ENCODE peak calls at places on chromosomes 4 and X, in ten cellular contexts. A is type B pancreatic cell, U is GM23338, T is neural crest cell, G is left ventricle myocardium inferior, S is suprapubic skin, Y is right lobe of liver, R is pancreas, L is fibroblast of pulmonary artery, X is OCI-LY7. K is an unnamed sample.

GRCh38 chr4:48947731-48948130 is 38.3 kb upstream of the CWH43 start:
- DNase-seq in A (no peak), U (peak; percentile 37), T (no peak), G (no peak), S (no peak), Y (no peak), R (no peak), L (no peak), X (no peak), K (no peak)

GRCh38 chr4:182807346-182807745 is 109.8 kb downstream of the DCTD start:
- DNase-seq in A (no peak), U (peak; percentile 33), T (peak; percentile 12), G (no peak), S (no peak), Y (no peak), R (no peak), L (no peak), X (no peak), K (peak; percentile 50)

GRCh38 chr4:118994030-118994429 is 105.4 kb downstream of the SYNPO2 start:
- DNase-seq in A (no peak), U (no peak), T (no peak), G (no peak), S (no peak), Y (no peak), R (no peak), L (no peak), X (no peak), K (no peak)

GRCh38 chrX:132831336-132831973 is 127.0 kb downstream of the HS6ST2 start:
- DNase-seq in A (no peak), U (no peak), T (no peak), G (no peak), S (no peak), Y (no peak), R (no peak), L (no peak), X (no peak), K (no peak)

GRCh38 chrX:80011522-80011921 is 3.0 kb upstream of the TBX22 start:
- DNase-seq in A (no peak), U (no peak), T (no peak), G (no peak), S (no peak), Y (no peak), R (no peak), L (no peak), X (no peak), K (no peak)

GRCh38 chr4:155353923-155354540 is 22.7 kb downstream of the MAP9 start:
- DNase-seq in A (no peak), U (peak; percentile 79), T (peak; percentile 66), G (peak; percentile 70), S (peak; percentile 86), Y (peak; percentile 57), R (peak; percentile 58), L (peak; percentile 80), X (peak; percentile 54), K (peak; percentile 82)

GRCh38 chr4:26803462-26803861 is 57.2 kb upstream of the STIM2 start:
- DNase-seq in A (no peak), U (peak; percentile 20), T (no peak), G (no peak), S (no peak), Y (no peak), R (no peak), L (no peak), X (no peak), K (no peak)

GRCh38 chr4:105122334-105122733 is 24.3 kb upstream of the TET2 start:
- DNase-seq in A (no peak), U (peak; percentile 91), T (no peak), G (no peak), S (no peak), Y (no peak), R (no peak), L (peak; percentile 62), X (no peak), K (no peak)

GRCh38 chrX:2819345-2820130 is 9.2 kb upstream of the GYG2 start:
- DNase-seq in A (peak; percentile 48), U (no peak), T (no peak), G (no peak), S (no peak), Y (no peak), R (no peak), L (peak; percentile 48), X (peak; percentile 23), K (no peak)

GRCh38 chrX:70527053-70527452 is 82.4 kb downstream of the DLG3 start:
- DNase-seq in A (no peak), U (no peak), T (no peak), G (no peak), S (no peak), Y (no peak), R (no peak), L (no peak), X (no peak), K (no peak)

GRCh38 chr4:47410271-47410670 is 53.2 kb downstream of the COMMD8 start:
- DNase-seq in A (no peak), U (no peak), T (no peak), G (no peak), S (no peak), Y (no peak), R (no peak), L (no peak), X (no peak), K (no peak)

GRCh38 chrX:53682885-53683555 is 3.5 kb downstream of the HUWE1 start:
- DNase-seq in A (no peak), U (peak; percentile 68), T (peak; percentile 21), G (no peak), S (no peak), Y (no peak), R (no peak), L (peak; percentile 62), X (peak; percentile 65), K (peak; percentile 50)

GRCh38 chr4:181523973-181524372 is 719.2 kb upstream of the TENM3 start:
- DNase-seq in A (no peak), U (no peak), T (no peak), G (no peak), S (no peak), Y (no peak), R (no peak), L (no peak), X (no peak), K (no peak)

GRCh38 chr4:47490550-47490949 is 5.5 kb downstream of the ATP10D start:
- DNase-seq in A (no peak), U (peak; percentile 71), T (no peak), G (no peak), S (no peak), Y (no peak), R (no peak), L (peak; percentile 63), X (peak; percentile 56), K (peak; percentile 27)

GRCh38 chr4:138399041-138399440 is 156.9 kb upstream of the SLC7A11 start:
- DNase-seq in A (no peak), U (no peak), T (no peak), G (no peak), S (no peak), Y (no peak), R (no peak), L (no peak), X (no peak), K (no peak)

GRCh38 chr4:101756181-101756580 is 34.3 kb upstream of the BANK1 start:
- DNase-seq in A (no peak), U (no peak), T (no peak), G (no peak), S (no peak), Y (no peak), R (no peak), L (no peak), X (no peak), K (no peak)

GRCh38 chr4:178453057-178453456 is 1010.8 kb upstream of the AGA start:
- DNase-seq in A (no peak), U (no peak), T (no peak), G (no peak), S (no peak), Y (no peak), R (no peak), L (no peak), X (no peak), K (no peak)
- TF ChIP-seq CTCF in A (no peak), U (no peak), T (no peak), G (no peak), S (no peak), Y (no peak), R (no peak), L (no peak), X (no peak), K (no peak)

GRCh38 chr4:38757945-38758344 is 24.8 kb downstream of the TLR10 start:
- DNase-seq in A (no peak), U (peak; percentile 65), T (no peak), G (no peak), S (no peak), Y (no peak), R (peak; percentile 29), L (no peak), X (peak; percentile 67), K (no peak)
- TF ChIP-seq CTCF in A (peak; percentile 29), U (peak; percentile 70), T (peak; percentile 48), G (no peak), S (no peak), Y (peak; percentile 47), R (peak; percentile 20), L (no peak), X (peak; percentile 81), K (peak; percentile 22)

GRCh38 chr4:2930135-2930805 is 32.9 kb downstream of the NOP14 start:
- DNase-seq in A (no peak), U (no peak), T (no peak), G (peak; percentile 15), S (peak; percentile 76), Y (no peak), R (peak; percentile 44), L (no peak), X (no peak), K (no peak)

GRCh38 chr4:2932561-2932950 is 30.6 kb downstream of the NOP14 start:
- DNase-seq in A (no peak), U (no peak), T (no peak), G (no peak), S (peak; percentile 77), Y (peak; percentile 47), R (peak; percentile 29), L (no peak), X (no peak), K (no peak)

GRCh38 chr4:2929469-2929868 is 33.7 kb downstream of the NOP14 start:
- DNase-seq in A (no peak), U (no peak), T (no peak), G (no peak), S (peak; percentile 57), Y (peak; percentile 44), R (peak; percentile 23), L (no peak), X (no peak), K (no peak)

GRCh38 chr4:2931765-2932560 is 31.2 kb downstream of the NOP14 start:
- DNase-seq in A (no peak), U (peak; percentile 63), T (no peak), G (peak; percentile 78), S (peak; percentile 85), Y (peak; percentile 65), R (peak; percentile 39), L (no peak), X (peak; percentile 82), K (no peak)

GRCh38 chr4:2930821-2931764 is 32.1 kb downstream of the NOP14 start:
- DNase-seq in A (no peak), U (no peak), T (no peak), G (peak; percentile 21), S (peak; percentile 78), Y (peak; percentile 52), R (peak; percentile 87), L (no peak), X (no peak), K (no peak)
- TF ChIP-seq CTCF in A (peak; percentile 46), U (peak; percentile 26), T (peak; percentile 29), G (peak; percentile 29), S (no peak), Y (no peak), R (peak; percentile 18), L (no peak), X (peak; percentile 33), K (no peak)

GRCh38 chrX:122771933-122772332 is 412.1 kb upstream of the GRIA3 start:
- DNase-seq in A (no peak), U (no peak), T (no peak), G (no peak), S (no peak), Y (no peak), R (no peak), L (no peak), X (no peak), K (no peak)

GRCh38 chrX:122777766-122778165 is 406.3 kb upstream of the GRIA3 start:
- DNase-seq in A (no peak), U (peak; percentile 6), T (no peak), G (no peak), S (no peak), Y (no peak), R (no peak), L (no peak), X (no peak), K (no peak)
- TF ChIP-seq CTCF in A (no peak), U (peak; percentile 52), T (no peak), G (no peak), S (no peak), Y (no peak), R (no peak), L (no peak), X (no peak), K (no peak)